ENCODE peak calls at places on chromosome 2, in five cellular contexts. P is PC-3, V is neural progenitor cell, F is astrocyte, U is hepatocyte. X is an unnamed sample.

GRCh38 chr2:47905454-47906260 is 641 bp downstream of the FBXO11 start:
- DNase-seq in P (peak; percentile 26), V (peak; percentile 88), F (peak; percentile 47), U (peak; percentile 84), X (no peak)

GRCh38 chr2:176471949-176472348 is 202.7 kb downstream of the MTX2 start:
- DNase-seq in P (no peak), V (no peak), F (no peak), U (no peak), X (no peak)

GRCh38 chr2:232889876-232890401 is 19.9 kb downstream of the SNORC start:
- DNase-seq in P (no peak), V (no peak), F (no peak), U (peak; percentile 2), X (no peak)

GRCh38 chr2:150806336-150806735 is 318.9 kb upstream of the RND3 start:
- DNase-seq in P (no peak), V (no peak), F (peak; percentile 39), U (no peak), X (no peak)

GRCh38 chr2:124027182-124027581 is 2.1 kb downstream of the CNTNAP5 start:
- DNase-seq in P (peak; percentile 75), V (peak; percentile 87), F (peak; percentile 15), U (peak; percentile 82), X (peak; percentile 24)

GRCh38 chr2:133413863-133414262 is 154.4 kb downstream of the NCKAP5 start:
- DNase-seq in P (no peak), V (no peak), F (no peak), U (no peak), X (no peak)

GRCh38 chr2:151251012-151251411 is 10.7 kb downstream of the RBM43 start:
- DNase-seq in P (no peak), V (no peak), F (peak; percentile 87), U (no peak), X (peak; percentile 63)

GRCh38 chr2:136572335-136572734 is 193.0 kb upstream of the THSD7B start:
- DNase-seq in P (no peak), V (no peak), F (no peak), U (no peak), X (no peak)

GRCh38 chr2:6212516-6212915 is 520.3 kb downstream of the SOX11 start:
- DNase-seq in P (no peak), V (no peak), F (no peak), U (no peak), X (no peak)

GRCh38 chr2:187581125-187581896 is 27.1 kb upstream of the TFPI start:
- DNase-seq in P (peak; percentile 75), V (peak; percentile 71), F (peak; percentile 39), U (peak; percentile 60), X (peak; percentile 27)

GRCh38 chr2:179467111-179467510 is 202.5 kb upstream of the SESTD1 start:
- DNase-seq in P (peak; percentile 77), V (no peak), F (peak; percentile 22), U (no peak), X (peak; percentile 65)

GRCh38 chr2:135662088-135662487 is 79.6 kb upstream of the UBXN4 start:
- DNase-seq in P (no peak), V (no peak), F (peak; percentile 52), U (peak; percentile 26), X (peak; percentile 40)

GRCh38 chr2:60612028-60612427 is 58.6 kb upstream of the BCL11A start:
- DNase-seq in P (no peak), V (no peak), F (no peak), U (no peak), X (no peak)

GRCh38 chr2:238898534-238899281 is 50.8 kb downstream of the TWIST2 start:
- DNase-seq in P (no peak), V (no peak), F (no peak), U (no peak), X (no peak)

GRCh38 chr2:128997166-128997866 is 678.6 kb upstream of the HS6ST1 start:
- DNase-seq in P (no peak), V (no peak), F (no peak), U (no peak), X (no peak)

GRCh38 chr2:234463626-234464290 is 33.1 kb downstream of the ARL4C start:
- DNase-seq in P (peak; percentile 92), V (no peak), F (no peak), U (peak; percentile 71), X (no peak)

GRCh38 chr2:177193240-177193639 is 19.4 kb upstream of the HNRNPA3 start:
- DNase-seq in P (no peak), V (no peak), F (no peak), U (no peak), X (no peak)

GRCh38 chr2:61233581-61233980 is 71.6 kb downstream of the C2orf74 start:
- DNase-seq in P (no peak), V (no peak), F (no peak), U (no peak), X (no peak)

GRCh38 chr2:201761101-201761500 is 19.6 kb downstream of the ALS2 start:
- DNase-seq in P (no peak), V (no peak), F (no peak), U (no peak), X (no peak)

GRCh38 chr2:129877795-129878775 is 101.4 kb upstream of the RAB6C start:
- DNase-seq in P (no peak), V (no peak), F (peak; percentile 41), U (peak; percentile 22), X (no peak)

GRCh38 chr2:191645807-191646611 is 31.9 kb upstream of the NABP1 start:
- DNase-seq in P (peak; percentile 96), V (no peak), F (no peak), U (no peak), X (peak; percentile 85)

GRCh38 chr2:3604207-3604877 is 9.4 kb downstream of the COLEC11 start:
- DNase-seq in P (no peak), V (no peak), F (no peak), U (no peak), X (no peak)

GRCh38 chr2:573025-573424 is 104.2 kb downstream of the TMEM18 start:
- DNase-seq in P (no peak), V (no peak), F (no peak), U (no peak), X (no peak)

GRCh38 chr2:6812857-6813530 is 52.7 kb downstream of the CMPK2 start:
- DNase-seq in P (no peak), V (no peak), F (no peak), U (no peak), X (no peak)

GRCh38 chr2:45008296-45009129 is 739 bp downstream of the SIX2 start:
- DNase-seq in P (peak; percentile 28), V (peak; percentile 55), F (no peak), U (peak; percentile 25), X (no peak)

GRCh38 chr2:172113617-172114016 is 10.9 kb upstream of the DLX2 start:
- DNase-seq in P (peak; percentile 56), V (peak; percentile 56), F (peak; percentile 43), U (no peak), X (no peak)

GRCh38 chr2:99697811-99698568 is 208.2 kb upstream of the REV1 start:
- DNase-seq in P (peak; percentile 19), V (no peak), F (peak; percentile 98), U (no peak), X (peak; percentile 45)

GRCh38 chr2:142286618-142287017 is 155.8 kb upstream of the LRP1B start:
- DNase-seq in P (peak; percentile 61), V (peak; percentile 76), F (no peak), U (peak; percentile 46), X (peak; percentile 13)

GRCh38 chr2:147356157-147356556 is 488.7 kb upstream of the ACVR2A start:
- DNase-seq in P (no peak), V (no peak), F (no peak), U (no peak), X (no peak)
- H3K4me1 ChIP-seq in P (peaks cover 7% of the 10 kb centered on the region), V (peaks cover 5% of the 10 kb centered on the region), F (no peaks in the 10 kb centered on the region), U (no peaks in the 10 kb centered on the region), X (peaks cover 7% of the 10 kb centered on the region)

GRCh38 chr2:240933048-240933965 is 27.2 kb downstream of the CROCC2 start:
- DNase-seq in P (no peak), V (no peak), F (no peak), U (no peak), X (no peak)
- H3K27me3 ChIP-seq in P (peaks cover 17% of the 10 kb centered on the region), V (no peaks in the 10 kb centered on the region), F (peaks cover 10% of the 10 kb centered on the region), U (no peaks in the 10 kb centered on the region), X (peaks cover 14% of the 10 kb centered on the region)

GRCh38 chr2:106189325-106189724 is 4.8 kb downstream of the UXS1 start:
- DNase-seq in P (no peak), V (no peak), F (no peak), U (no peak), X (no peak)
- H4K20me1 ChIP-seq in P (peaks cover 22% of the 10 kb centered on the region), V (peaks cover 36% of the 10 kb centered on the region), F (peaks cover 57% of the 10 kb centered on the region), U (peaks cover 8% of the 10 kb centered on the region), X (no peaks in the 10 kb centered on the region)

GRCh38 chr2:218395456-218395825 is 4.2 kb upstream of the CTDSP1 start:
- DNase-seq in P (no peak), V (no peak), F (no peak), U (no peak), X (no peak)

GRCh38 chr2:218393750-218394290 is 5.8 kb upstream of the CTDSP1 start:
- DNase-seq in P (no peak), V (no peak), F (no peak), U (peak; percentile 2), X (no peak)

GRCh38 chr2:218395090-218395444 is 4.6 kb upstream of the CTDSP1 start:
- DNase-seq in P (no peak), V (no peak), F (no peak), U (no peak), X (no peak)

GRCh38 chr2:218392891-218393462 is 6.7 kb upstream of the CTDSP1 start:
- DNase-seq in P (no peak), V (no peak), F (no peak), U (peak; percentile 4), X (no peak)

DNA sequence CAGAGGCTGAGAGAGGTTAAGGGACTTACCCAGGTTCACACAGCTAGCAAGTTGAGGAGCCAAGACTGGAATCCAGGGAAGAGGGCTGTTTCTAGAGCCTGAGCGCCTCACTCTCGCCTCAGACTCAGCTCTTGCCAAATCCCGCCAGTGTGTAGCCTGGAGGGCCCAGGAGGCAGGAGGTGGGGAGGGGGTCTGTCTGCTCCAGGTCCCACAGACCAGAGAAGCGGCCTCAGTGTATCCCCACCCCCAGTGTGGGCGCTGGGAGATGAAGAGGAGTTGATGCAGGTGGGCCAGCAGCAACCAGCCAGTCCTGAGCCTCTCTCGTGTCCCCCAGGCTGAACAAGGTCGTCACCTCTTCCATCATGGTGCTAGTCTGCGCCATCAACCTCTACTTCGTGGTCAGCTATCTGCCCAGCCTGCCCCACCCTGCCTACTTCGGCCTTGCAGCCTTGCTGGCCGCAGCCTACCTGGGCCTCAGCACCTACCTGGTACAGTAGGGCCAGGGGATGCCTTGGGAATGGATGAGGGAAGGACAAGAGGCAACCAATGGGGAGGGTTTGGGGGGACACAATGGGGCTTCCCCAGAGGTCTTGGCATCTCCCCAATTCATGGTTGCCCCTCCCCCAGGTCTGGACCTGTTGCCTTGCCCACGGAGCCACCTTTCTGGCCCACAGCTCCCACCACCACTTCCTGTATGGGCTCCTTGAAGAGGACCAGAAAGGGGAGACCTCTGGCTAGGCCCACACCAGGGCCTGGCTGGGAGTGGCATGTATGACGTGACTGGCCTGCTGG is 5.2 kb upstream of the CTDSP1 start:
- DNase-seq in P (no peak), V (no peak), F (no peak), U (peak; percentile 22), X (no peak)
- H3K4me1 ChIP-seq in P (peaks cover 31% of the 10 kb centered on the region), V (peaks cover 22% of the 10 kb centered on the region), F (peaks cover 29% of the 10 kb centered on the region), U (peaks cover 7% of the 10 kb centered on the region), X (peaks cover 32% of the 10 kb centered on the region)

DNA sequence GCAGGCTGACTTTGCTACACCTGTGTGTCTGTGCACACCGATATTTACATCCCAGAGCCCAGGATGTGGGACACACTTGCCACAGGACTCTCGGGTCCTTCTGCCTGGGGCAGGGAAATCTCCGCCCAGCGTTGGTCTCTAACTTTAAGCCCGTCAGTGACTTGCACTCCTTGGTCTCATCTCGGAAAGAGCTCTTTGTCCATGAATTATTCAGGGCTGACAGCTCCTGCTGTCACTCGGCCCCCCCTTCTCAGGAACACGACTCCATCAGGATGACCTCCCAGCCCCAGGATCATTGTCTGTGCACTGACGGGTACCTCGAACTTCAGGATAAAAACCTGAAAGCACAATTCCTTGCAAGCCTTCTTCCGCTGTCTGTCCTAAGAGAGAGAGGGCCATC is 26.6 kb downstream of the PLB1 start:
- DNase-seq in P (no peak), V (peak; percentile 66), F (no peak), U (no peak), X (no peak)
- H3K27me3 ChIP-seq in P (peaks cover 6% of the 10 kb centered on the region), V (peaks cover 21% of the 10 kb centered on the region), F (peaks cover 42% of the 10 kb centered on the region), U (no peaks in the 10 kb centered on the region), X (no peaks in the 10 kb centered on the region)